ENCODE peak calls at places on chromosomes 7 and 10, in four cellular contexts. J is aorta, I is stomach, H is mammary epithelial cell. S is an unnamed sample.
A peak's percentile ranks its signal among the peaks of the same experiment; 100 is the strongest.

GRCh38 chr7:108094933-108095710 is 35.0 kb downstream of the LAMB4 start:
- DNase-seq in J (no peak), H (peak; percentile 93), I (peak; percentile 71), S (peak; percentile 80)

GRCh38 chr10:79418274-79418673 is 27.1 kb downstream of the ZCCHC24 start:
- DNase-seq in H (no peak), J (peak; percentile 49), I (no peak), S (no peak)

GRCh38 chr7:44281811-44282600 is 43.4 kb downstream of the CAMK2B start:
- DNase-seq in H (no peak), I (no peak), J (peak; percentile 62), S (no peak)

GRCh38 chr7:99224263-99224947 is 16.5 kb upstream of the KPNA7 start:
- DNase-seq in I (peak; percentile 64), J (peak; percentile 81), H (peak; percentile 99), S (peak; percentile 95)

GRCh38 chr7:24908757-24909156 is 71.2 kb downstream of the OSBPL3 start:
- DNase-seq in J (no peak), I (no peak), H (no peak), S (no peak)

GRCh38 chr10:131748831-131749766 is 151.7 kb upstream of the PPP2R2D start:
- DNase-seq in H (no peak), J (peak; percentile 55), I (no peak), S (no peak)

GRCh38 chr10:77267703-77268630 is 369.6 kb downstream of the KCNMA1 start:
- DNase-seq in H (no peak), J (no peak), I (no peak), S (no peak)

GRCh38 chr7:30168800-30169584 is 34.2 kb downstream of the MTURN start:
- DNase-seq in H (peak; percentile 98), I (no peak), J (no peak), S (peak; percentile 79)

GRCh38 chr10:100803481-100803880 is 58.1 kb downstream of the PAX2 start:
- DNase-seq in J (peak; percentile 35), I (no peak), H (no peak), S (no peak)

GRCh38 chr7:118606632-118607031 is 382.1 kb downstream of the ANKRD7 start:
- DNase-seq in H (no peak), J (no peak), I (no peak), S (no peak)

GRCh38 chr7:105860793-105861192 is 15.6 kb downstream of the ATXN7L1 start:
- DNase-seq in I (no peak), J (no peak), H (no peak), S (no peak)

GRCh38 chr7:139889186-139889871 is 60.3 kb downstream of the TBXAS1 start:
- DNase-seq in I (no peak), J (no peak), H (peak; percentile 65), S (peak; percentile 47)

GRCh38 chr7:136150311-136150710 is 173.2 kb upstream of the MTPN start:
- DNase-seq in H (no peak), I (no peak), J (no peak), S (no peak)

GRCh38 chr7:27171636-27172387 is 2.3 kb downstream of the HOXA10 start:
- DNase-seq in I (no peak), H (peak; percentile 30), J (peak; percentile 73), S (no peak)

GRCh38 chr10:33352154-33352553 is 17.7 kb upstream of the NRP1 start:
- DNase-seq in I (no peak), J (no peak), H (peak; percentile 71), S (peak; percentile 100)

GRCh38 chr10:33365871-33366411 is 31.5 kb upstream of the NRP1 start:
- DNase-seq in J (no peak), H (peak; percentile 95), I (no peak), S (peak; percentile 100)

GRCh38 chr7:44678096-44678467 is 70.6 kb upstream of the ZMIZ2 start:
- DNase-seq in H (no peak), J (no peak), I (no peak), S (no peak)

GRCh38 chr7:79876769-79877362 is 257.8 kb upstream of the GNAI1 start:
- DNase-seq in I (no peak), J (no peak), H (peak; percentile 78), S (peak; percentile 91)

GRCh38 chr7:155959894-155960293 is 147.6 kb upstream of the SHH start:
- DNase-seq in J (no peak), H (no peak), I (peak; percentile 23), S (peak; percentile 89)

GRCh38 chr7:50826371-50827172 is 43.9 kb upstream of the GRB10 start:
- DNase-seq in I (no peak), H (peak; percentile 95), J (no peak), S (peak; percentile 96)

GRCh38 chr10:11299125-11299524 is 281.5 kb downstream of the CELF2 start:
- DNase-seq in I (no peak), H (no peak), J (peak; percentile 61), S (no peak)

GRCh38 chr7:40470111-40470736 is 335.4 kb downstream of the SUGCT start:
- DNase-seq in I (no peak), H (no peak), J (peak; percentile 57), S (no peak)

GRCh38 chr7:32948202-32948601 is 9.0 kb upstream of the FKBP9 start:
- DNase-seq in H (no peak), I (no peak), J (no peak), S (no peak)

GRCh38 chr10:24951201-24952145 is 933 bp downstream of the PRTFDC1 start:
- DNase-seq in J (no peak), I (peak; percentile 34), H (no peak), S (no peak)

GRCh38 chr7:87599336-87599735 is 1.3 kb downstream of the ABCB1 start:
- DNase-seq in J (no peak), H (no peak), I (peak; percentile 28), S (no peak)

GRCh38 chr10:122086416-122087240 is 97.7 kb downstream of the TACC2 start:
- DNase-seq in I (no peak), H (no peak), J (no peak), S (no peak)

GRCh38 chr10:131682271-131682962 is 218.4 kb upstream of the PPP2R2D start:
- DNase-seq in H (no peak), I (no peak), J (peak; percentile 41), S (no peak)

GRCh38 chr10:72337722-72338121 is 17.0 kb downstream of the DNAJB12 start:
- DNase-seq in J (no peak), H (no peak), I (no peak), S (no peak)

GRCh38 chr10:72338180-72338579 is 16.5 kb downstream of the DNAJB12 start:
- DNase-seq in I (no peak), H (no peak), J (no peak), S (no peak)

GRCh38 chr10:72336259-72337038 is 18.3 kb downstream of the DNAJB12 start:
- DNase-seq in J (no peak), I (peak; percentile 75), H (peak; percentile 68), S (no peak)

GRCh38 chr10:72335394-72336258 is 19.1 kb downstream of the DNAJB12 start:
- DNase-seq in I (peak; percentile 82), J (peak; percentile 85), H (peak; percentile 67), S (no peak)

DNA sequence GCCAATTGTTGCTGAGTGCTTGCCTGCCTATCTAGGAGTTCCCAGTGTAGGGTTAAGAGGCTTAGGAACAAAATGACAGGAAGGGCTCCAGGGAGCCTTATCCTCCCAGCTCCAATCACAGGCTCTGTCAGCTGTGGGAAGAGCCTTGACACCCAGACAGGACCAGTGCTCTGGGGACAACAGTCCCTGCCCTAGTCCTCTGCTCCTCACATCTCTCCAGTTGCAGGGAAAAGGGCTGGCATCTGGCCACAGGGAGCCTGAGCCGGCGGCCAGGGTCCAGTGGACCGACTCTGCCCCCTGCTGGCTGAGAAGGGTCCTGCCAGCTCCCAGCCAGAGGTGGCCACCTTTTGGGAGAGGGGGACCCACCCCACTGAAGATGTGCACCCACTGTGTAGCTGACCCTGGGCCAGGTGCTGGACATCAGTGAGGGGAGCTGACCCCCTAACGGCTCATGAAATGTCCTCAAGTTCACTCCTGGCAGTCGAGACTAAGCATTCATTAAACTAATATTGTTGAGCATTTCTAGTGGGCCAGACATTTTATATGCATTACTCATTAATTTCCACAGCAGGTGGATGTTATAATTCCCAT is 17.6 kb downstream of the DNAJB12 start:
- DNase-seq in I (peak; percentile 94), J (peak; percentile 94), H (peak; percentile 69), S (peak; percentile 60)
- H3K27ac ChIP-seq in I (peak overlapping the region; percentile 97), J (no peak overlapping the region), H (peak overlapping the region; percentile 88), S (no peak overlapping the region)

DNA sequence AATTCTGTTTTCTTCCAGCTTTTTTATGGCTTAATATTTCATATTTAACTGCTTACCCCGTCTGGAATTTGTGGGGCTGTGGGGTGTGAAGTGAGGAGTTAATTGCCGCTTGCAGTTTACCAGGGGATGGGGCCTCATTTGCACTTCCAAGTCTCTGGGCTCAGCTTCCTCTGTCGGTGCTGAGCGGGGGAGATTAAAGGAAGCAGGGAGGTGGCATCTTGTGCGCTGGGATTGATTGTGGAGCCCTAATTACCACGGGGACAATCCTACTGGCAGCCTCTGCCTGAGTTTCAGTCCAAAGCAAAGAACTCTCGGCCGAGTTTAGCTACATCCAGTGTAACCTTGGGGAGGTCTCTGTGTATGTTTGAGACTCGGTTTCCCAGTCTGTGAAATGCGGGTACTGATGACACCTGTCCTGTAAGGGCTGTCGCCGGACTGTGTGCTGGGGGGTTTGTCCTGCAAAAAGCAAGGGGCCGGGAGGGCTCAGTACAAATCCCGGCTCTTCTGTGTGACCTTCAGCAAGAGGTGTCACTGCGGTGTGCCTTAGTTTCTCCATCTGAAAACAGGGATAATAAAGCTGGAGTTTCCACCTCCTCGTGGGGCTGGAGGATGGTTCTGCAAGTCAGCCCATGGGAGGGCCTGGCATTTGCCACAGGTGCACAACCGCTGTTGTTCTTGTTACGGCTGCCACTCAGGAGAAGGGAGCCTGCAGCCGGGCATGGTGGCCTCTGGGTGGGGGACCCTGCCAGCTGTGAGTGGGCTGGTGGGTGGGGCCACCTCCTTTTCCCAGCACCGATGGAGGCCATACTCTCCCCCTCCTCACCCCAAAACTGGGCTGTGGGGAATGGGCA is 33.6 kb downstream of the ELFN1 start:
- DNase-seq in H (no peak), I (peak; percentile 19), J (peak; percentile 61), S (no peak)
- H3K27ac ChIP-seq in H (no peak overlapping the region), I (no peak overlapping the region), J (no peak overlapping the region), S (no peak overlapping the region)

GRCh38 chr7:123024989-123025758 is 29.7 kb upstream of the TAS2R16 start:
- DNase-seq in I (no peak), H (peak; percentile 66), J (no peak), S (peak; percentile 88)
- H3K27ac ChIP-seq in I (no peak overlapping the region), H (no peak overlapping the region), J (no peak overlapping the region), S (no peak overlapping the region)

DNA sequence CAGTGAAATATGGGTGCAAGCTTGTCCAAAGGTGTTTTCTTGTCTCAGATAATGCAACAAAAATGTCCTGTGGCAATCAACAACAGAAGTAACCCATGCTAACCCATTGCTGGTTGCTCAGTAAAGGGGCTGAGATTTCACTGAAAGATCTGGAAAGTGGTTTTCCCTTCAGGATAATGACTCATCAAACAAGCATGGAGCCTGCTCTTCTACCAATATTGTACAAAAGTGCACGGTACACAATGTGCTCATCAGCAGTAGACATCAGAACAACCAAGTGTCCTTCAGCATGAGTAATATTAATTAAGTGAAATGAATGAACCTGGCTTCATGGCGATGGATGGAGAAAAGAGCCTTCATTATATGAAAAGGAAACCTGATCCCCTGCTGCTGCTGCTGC is 287.1 kb upstream of the NEBL start:
- DNase-seq in J (no peak), H (peak; percentile 91), I (no peak), S (peak; percentile 75)
- H3K27ac ChIP-seq in J (no peak overlapping the region), H (peak overlapping the region; percentile 78), I (no peak overlapping the region), S (peak overlapping the region; percentile 24)

DNA sequence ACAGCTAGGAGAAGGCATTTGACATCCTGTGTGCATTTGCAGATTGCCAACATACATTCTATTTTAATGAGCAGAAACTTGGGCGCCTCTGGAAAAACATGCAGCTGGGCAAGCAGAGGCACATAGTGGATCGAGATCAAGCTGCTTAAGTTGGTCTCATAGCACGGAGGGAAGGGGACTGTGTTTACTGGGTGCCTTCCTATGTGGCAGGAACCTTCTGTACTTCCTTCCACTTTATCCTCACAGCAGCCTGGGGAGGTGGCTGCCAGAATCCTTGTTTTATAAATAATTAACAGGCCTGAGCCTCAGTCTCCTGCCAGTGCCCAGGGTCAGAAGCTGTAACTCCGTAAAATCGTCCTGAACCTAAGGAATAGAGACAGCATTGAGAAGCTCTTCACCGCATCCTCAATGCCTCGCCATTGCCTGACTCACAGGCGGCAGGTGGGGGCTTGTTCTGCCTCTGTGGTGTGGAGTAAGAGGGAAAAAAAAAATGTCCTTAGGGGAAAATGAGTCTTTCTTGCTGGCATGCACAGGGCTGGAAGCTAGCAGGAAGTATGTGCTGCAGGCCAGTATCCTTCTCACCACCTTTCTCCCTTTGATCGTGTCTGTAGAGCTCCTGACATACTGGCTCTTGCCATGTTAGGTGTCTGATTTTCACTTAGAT is 6.2 kb downstream of the VWA2 start:
- DNase-seq in J (no peak), I (peak; percentile 68), H (peak; percentile 97), S (peak; percentile 48)
- H3K27ac ChIP-seq in J (no peak overlapping the region), I (peak overlapping the region; percentile 86), H (peak overlapping the region; percentile 86), S (no peak overlapping the region)